ENCODE peak calls at places on chromosome 2, in five cellular contexts. P, L, H, N and T are unnamed samples.
A peak's percentile ranks its signal among the peaks of the same experiment; 100 is the strongest.

GRCh38 chr2:191401287-191401686 is 156.1 kb downstream of the MYO1B start:
- DNase-seq in L (no peak), N (no peak), P (no peak), H (no peak), T (no peak)

GRCh38 chr2:127065299-127065931 is 41.5 kb downstream of the BIN1 start:
- DNase-seq in N (no peak), H (no peak), P (no peak), L (no peak), T (no peak)

GRCh38 chr2:181076666-181077065 is 96.3 kb downstream of the UBE2E3 start:
- DNase-seq in L (no peak), H (no peak), N (no peak), P (no peak), T (no peak)

GRCh38 chr2:43230481-43230880 is 4.1 kb upstream of the ZFP36L2 start:
- DNase-seq in L (no peak), N (no peak), P (no peak), H (no peak), T (no peak)

GRCh38 chr2:177528341-177528740 is 135.8 kb downstream of the AGPS start:
- DNase-seq in P (no peak), L (no peak), H (no peak), N (no peak), T (no peak)

GRCh38 chr2:122710049-122710448 is 954.6 kb downstream of the TSN start:
- DNase-seq in H (no peak), N (no peak), P (no peak), L (no peak), T (no peak)

GRCh38 chr2:170974304-170974993 is 45.4 kb downstream of the GORASP2 start:
- DNase-seq in H (no peak), P (no peak), N (no peak), L (no peak), T (no peak)

GRCh38 chr2:189178007-189178406 is 1.6 kb downstream of the COL5A2 start:
- DNase-seq in P (no peak), H (no peak), N (no peak), L (no peak), T (no peak)

GRCh38 chr2:232931636-232932035 is 61.6 kb downstream of the SNORC start:
- DNase-seq in P (no peak), H (no peak), N (no peak), L (no peak), T (no peak)

GRCh38 chr2:169670215-169670651 is 24.0 kb downstream of the CFAP210 start:
- DNase-seq in H (no peak), L (no peak), P (no peak), N (no peak), T (no peak)

GRCh38 chr2:129296401-129297343 is 682.8 kb upstream of the RAB6C start:
- DNase-seq in H (no peak), N (no peak), L (no peak), P (no peak), T (no peak)

GRCh38 chr2:222673273-222673672 is 1.8 kb downstream of the MOGAT1 start:
- DNase-seq in H (no peak), P (no peak), N (no peak), L (no peak), T (no peak)

GRCh38 chr2:219987830-219988229 is 360.4 kb downstream of the SLC4A3 start:
- DNase-seq in P (no peak), L (no peak), H (no peak), N (no peak), T (no peak)

GRCh38 chr2:48398285-48399135 is 131.4 kb upstream of the STON1 start:
- DNase-seq in P (no peak), N (no peak), H (no peak), L (no peak), T (no peak)

GRCh38 chr2:104177179-104177578 is 676.7 kb upstream of the POU3F3 start:
- DNase-seq in H (no peak), N (no peak), L (no peak), P (no peak), T (no peak)

GRCh38 chr2:189819297-189819704 is 35.1 kb downstream of the PMS1 start:
- DNase-seq in L (no peak), N (no peak), P (no peak), H (no peak), T (no peak)

GRCh38 chr2:142907653-142908052 is 30.2 kb downstream of the KYNU start:
- DNase-seq in L (no peak), H (no peak), P (no peak), N (no peak), T (no peak)

GRCh38 chr2:216015722-216016464 is 2.5 kb upstream of the MREG start:
- DNase-seq in P (no peak), H (peak; percentile 9), N (no peak), L (no peak), T (no peak)